ENCODE peak calls at places on chromosomes 7 and 10, in eight cellular contexts. T, V, G, N, R, O, X and K are unnamed samples.
A peak's percentile ranks its signal among the peaks of the same experiment; 100 is the strongest.

GRCh38 chr10:86945361-86946214 is 11.8 kb downstream of the MMRN2 start:
- DNase-seq in T (no peak), V (no peak), G (no peak), N (no peak), R (peak; percentile 59), O (peak; percentile 21), X (no peak), K (no peak)

GRCh38 chr7:18378989-18379605 is 116.5 kb upstream of the HDAC9 start:
- DNase-seq in T (no peak), V (no peak), G (no peak), N (no peak), R (no peak), O (no peak), X (no peak), K (no peak)

GRCh38 chr7:143240323-143241168 is 18.7 kb downstream of the TAS2R40 start:
- DNase-seq in T (peak; percentile 17), V (peak; percentile 74), G (peak; percentile 46), N (peak; percentile 9), R (peak; percentile 76), O (peak; percentile 33), X (peak; percentile 82), K (peak; percentile 66)

GRCh38 chr7:28835800-28836199 is 122.3 kb downstream of the TRIL start:
- DNase-seq in T (no peak), V (no peak), G (no peak), N (no peak), R (peak; percentile 41), O (no peak), X (no peak), K (no peak)

GRCh38 chr7:24827589-24827988 is 70.3 kb upstream of the GSDME start:
- DNase-seq in T (no peak), V (no peak), G (no peak), N (no peak), R (peak; percentile 41), O (no peak), X (peak; percentile 13), K (no peak)

GRCh38 chr10:78894089-78894840 is 174.5 kb upstream of the ZMIZ1 start:
- DNase-seq in T (no peak), V (no peak), G (no peak), N (no peak), R (no peak), O (no peak), X (no peak), K (no peak)

GRCh38 chr7:1460757-1461639 is 1.7 kb upstream of the MICALL2 start:
- DNase-seq in T (no peak), V (no peak), G (no peak), N (no peak), R (peak; percentile 70), O (peak; percentile 63), X (peak; percentile 75), K (no peak)

GRCh38 chr10:91579351-91579985 is 53.4 kb downstream of the PPP1R3C start:
- DNase-seq in T (no peak), V (peak; percentile 59), G (no peak), N (no peak), R (peak; percentile 39), O (no peak), X (peak; percentile 83), K (no peak)

GRCh38 chr7:36303202-36304098 is 86.2 kb upstream of the ANLN start:
- DNase-seq in T (no peak), V (peak; percentile 90), G (no peak), N (peak; percentile 56), R (peak; percentile 72), O (peak; percentile 84), X (peak; percentile 99), K (no peak)

GRCh38 chr10:32271617-32272016 is 75.3 kb downstream of the EPC1 start:
- DNase-seq in T (no peak), V (no peak), G (no peak), N (no peak), R (peak; percentile 45), O (no peak), X (peak; percentile 4), K (no peak)

GRCh38 chr10:72013202-72013945 is 49.2 kb downstream of the CHST3 start:
- DNase-seq in T (no peak), V (no peak), G (no peak), N (no peak), R (no peak), O (peak; percentile 68), X (no peak), K (no peak)

GRCh38 chr10:84783909-84784308 is 455.5 kb downstream of the CCSER2 start:
- DNase-seq in T (no peak), V (no peak), G (no peak), N (no peak), R (no peak), O (no peak), X (no peak), K (no peak)

GRCh38 chr10:92490387-92490786 is 83.5 kb downstream of the IDE start:
- DNase-seq in T (no peak), V (no peak), G (no peak), N (no peak), R (peak; percentile 71), O (no peak), X (no peak), K (no peak)

GRCh38 chr10:11823989-11824346 is 812 bp downstream of the PROSER2 start:
- DNase-seq in T (no peak), V (no peak), G (no peak), N (no peak), R (peak; percentile 27), O (no peak), X (peak; percentile 9), K (no peak)

GRCh38 chr10:95279042-95279820 is 11.6 kb downstream of the PDLIM1 start:
- DNase-seq in T (no peak), V (peak; percentile 47), G (no peak), N (no peak), R (peak; percentile 50), O (no peak), X (peak; percentile 69), K (no peak)

GRCh38 chr10:10138685-10139084 is 879.0 kb upstream of the CELF2 start:
- DNase-seq in T (no peak), V (no peak), G (no peak), N (no peak), R (no peak), O (no peak), X (no peak), K (no peak)

GRCh38 chr7:16934947-16935742 is 53.4 kb upstream of the AGR3 start:
- DNase-seq in T (no peak), V (no peak), G (no peak), N (no peak), R (no peak), O (no peak), X (no peak), K (no peak)

GRCh38 chr7:44189286-44189992 is at the start of gene GCK:
- DNase-seq in T (no peak), V (no peak), G (no peak), N (no peak), R (no peak), O (no peak), X (no peak), K (no peak)

GRCh38 chr7:68482800-68483199 is 1115.5 kb upstream of the AUTS2 start:
- DNase-seq in T (no peak), V (no peak), G (no peak), N (no peak), R (no peak), O (no peak), X (no peak), K (no peak)

GRCh38 chr7:73978681-73979563 is 49.1 kb upstream of the ELN start:
- DNase-seq in T (peak; percentile 14), V (no peak), G (no peak), N (no peak), R (peak; percentile 22), O (peak; percentile 41), X (peak; percentile 32), K (no peak)

GRCh38 chr10:12579954-12580858 is 230.9 kb downstream of the CAMK1D start:
- DNase-seq in T (no peak), V (no peak), G (no peak), N (no peak), R (no peak), O (no peak), X (no peak), K (no peak)

GRCh38 chr10:73865459-73866442 is 8.6 kb downstream of the CAMK2G start:
- DNase-seq in T (peak; percentile 27), V (no peak), G (peak; percentile 42), N (no peak), R (no peak), O (peak; percentile 47), X (no peak), K (peak; percentile 58)

GRCh38 chr10:116522803-116523381 is 22.8 kb upstream of the PNLIP start:
- DNase-seq in T (no peak), V (no peak), G (no peak), N (no peak), R (no peak), O (no peak), X (no peak), K (no peak)

GRCh38 chr10:5669609-5670008 is 3.2 kb upstream of the ASB13 start:
- DNase-seq in T (no peak), V (no peak), G (no peak), N (no peak), R (no peak), O (no peak), X (no peak), K (no peak)

GRCh38 chr10:8130973-8131911 is 76.8 kb downstream of the GATA3 start:
- DNase-seq in T (no peak), V (no peak), G (no peak), N (no peak), R (peak; percentile 62), O (no peak), X (no peak), K (no peak)

GRCh38 chr10:31808258-31809218 is 120.1 kb downstream of the ARHGAP12 start:
- DNase-seq in T (no peak), V (peak; percentile 61), G (no peak), N (peak; percentile 14), R (peak; percentile 82), O (no peak), X (peak; percentile 70), K (no peak)

GRCh38 chr7:84783161-84783803 is 403.6 kb downstream of the SEMA3D start:
- DNase-seq in T (no peak), V (no peak), G (no peak), N (no peak), R (peak; percentile 61), O (no peak), X (peak; percentile 63), K (no peak)

GRCh38 chr10:61565819-61566560 is 96.7 kb upstream of the CABCOCO1 start:
- DNase-seq in T (no peak), V (no peak), G (no peak), N (no peak), R (no peak), O (no peak), X (no peak), K (no peak)

GRCh38 chr7:44646176-44646920 is 39.9 kb downstream of the OGDH start:
- DNase-seq in T (no peak), V (no peak), G (no peak), N (no peak), R (no peak), O (no peak), X (peak; percentile 80), K (no peak)

GRCh38 chr10:78333362-78334143 is 299.9 kb downstream of the RPS24 start:
- DNase-seq in T (no peak), V (no peak), G (no peak), N (no peak), R (no peak), O (no peak), X (no peak), K (no peak)

GRCh38 chr7:117931314-117931713 is 58.1 kb upstream of the CTTNBP2 start:
- DNase-seq in T (no peak), V (no peak), G (no peak), N (no peak), R (no peak), O (no peak), X (no peak), K (no peak)